ENCODE peak calls at places on chromosomes 13 and 19, in seven cellular contexts. G, N, Y, W, U, X and Z are unnamed samples.

GRCh38 chr13:45042539-45042938 is 53.2 kb downstream of the GPALPP1 start:
- DNase-seq in W (no peak), Y (no peak), N (peak), U (no peak), G (no peak), X (no peak), Z (no peak)

GRCh38 chr19:36488816-36489138 is 584 bp downstream of the ZNF566 start:
- DNase-seq in Y (no peak), U (no peak), G (no peak), W (no peak), X (no peak), N (peak), Z (peak)

GRCh38 chr13:30835442-30835841 is 70.6 kb upstream of the MEDAG start:
- DNase-seq in G (no peak), U (no peak), X (no peak), N (no peak), Y (no peak), W (no peak), Z (no peak)

GRCh38 chr19:10706990-10707389 is 5.8 kb downstream of the QTRT1 start:
- DNase-seq in U (no peak), N (no peak), X (no peak), G (no peak), Y (no peak), W (no peak), Z (no peak)

GRCh38 chr13:51330741-51331140 is 8.8 kb upstream of the SERPINE3 start:
- DNase-seq in X (no peak), Y (no peak), U (no peak), G (no peak), W (peak), N (peak), Z (peak)

GRCh38 chr13:57137631-57138030 is 3.1 kb upstream of the PRR20A start:
- DNase-seq in W (no peak), N (no peak), X (no peak), G (no peak), Y (no peak), U (no peak), Z (no peak)

GRCh38 chr19:34350161-34350561 is 14.8 kb upstream of the GPI start:
- DNase-seq in Y (no peak), N (no peak), X (no peak), U (no peak), G (no peak), W (no peak), Z (no peak)

GRCh38 chr13:99335603-99336002 is 28.4 kb upstream of the GPR183 start:
- DNase-seq in U (no peak), N (no peak), G (no peak), Y (no peak), X (no peak), W (no peak), Z (peak)

GRCh38 chr13:109281823-109282239 is 504.6 kb downstream of the IRS2 start:
- DNase-seq in W (no peak), U (no peak), Y (no peak), X (no peak), N (no peak), G (no peak), Z (no peak)

GRCh38 chr13:47484564-47484963 is 516.5 kb downstream of the SUCLA2 start:
- DNase-seq in U (no peak), Y (no peak), N (peak), G (no peak), X (peak), W (peak), Z (no peak)

GRCh38 chr13:106493569-106493968 is 41.9 kb downstream of the EFNB2 start:
- DNase-seq in X (no peak), U (no peak), Y (peak), G (no peak), W (no peak), N (no peak), Z (no peak)

GRCh38 chr13:113540523-113540922 is 44.0 kb upstream of the TFDP1 start:
- DNase-seq in N (no peak), U (no peak), Y (no peak), W (no peak), G (no peak), X (no peak), Z (no peak)

GRCh38 chr13:53010374-53011105 is 18.1 kb upstream of the OLFM4 start:
- DNase-seq in G (no peak), W (no peak), U (no peak), N (no peak), Y (no peak), X (no peak), Z (no peak)

GRCh38 chr19:45499196-45500180 is 1.2 kb downstream of the PPM1N start:
- DNase-seq in W (no peak), N (peak), X (no peak), G (peak), U (peak), Y (peak), Z (peak)

GRCh38 chr19:35491838-35492360 is 1.6 kb upstream of the KRTDAP start:
- DNase-seq in G (no peak), Y (no peak), N (no peak), W (no peak), X (no peak), U (no peak), Z (no peak)

GRCh38 chr19:1945899-1946298 is 4.9 kb downstream of the CSNK1G2 start:
- DNase-seq in Y (no peak), G (no peak), X (no peak), W (no peak), U (peak), N (peak), Z (no peak)